ENCODE peak calls at places on chromosomes 12 and 14, in seven cellular contexts. One of them, this sample, is unnamed.

GRCh38 chr12:55142896-55143870 is 17.0 kb downstream of the OR9K2 start:
- DNase-seq in psoas muscle: no peak
- DNase-seq in adrenal gland: peak; percentile 60
- DNase-seq in aorta: no peak
- DNase-seq in CD4-positive, alpha-beta memory T cell: peak; percentile 17
- DNase-seq in neuronal stem cell: peak; percentile 35
- DNase-seq in CD8-positive, alpha-beta memory T cell: peak; percentile 5
- DNase-seq in this sample: peak; percentile 41

GRCh38 chr12:66269757-66270383 is 32.4 kb upstream of the HELB start:
- DNase-seq in adrenal gland: no peak
- DNase-seq in psoas muscle: no peak
- DNase-seq in CD8-positive, alpha-beta memory T cell: peak; percentile 33
- DNase-seq in aorta: no peak
- DNase-seq in CD4-positive, alpha-beta memory T cell: peak; percentile 56
- DNase-seq in neuronal stem cell: peak; percentile 38
- DNase-seq in this sample: peak; percentile 45

GRCh38 chr12:118402251-118402650 is 25.9 kb downstream of the SUDS3 start:
- DNase-seq in CD4-positive, alpha-beta memory T cell: no peak
- DNase-seq in CD8-positive, alpha-beta memory T cell: no peak
- DNase-seq in adrenal gland: no peak
- DNase-seq in psoas muscle: no peak
- DNase-seq in aorta: no peak
- DNase-seq in neuronal stem cell: no peak
- DNase-seq in this sample: no peak

GRCh38 chr12:6942331-6942665 is 1.3 kb upstream of the RNU7-1 start:
- DNase-seq in psoas muscle: peak; percentile 58
- DNase-seq in adrenal gland: peak; percentile 81
- DNase-seq in aorta: no peak
- DNase-seq in neuronal stem cell: no peak
- DNase-seq in CD8-positive, alpha-beta memory T cell: no peak
- DNase-seq in CD4-positive, alpha-beta memory T cell: no peak
- DNase-seq in this sample: no peak

GRCh38 chr12:29739279-29739991 is 44.3 kb downstream of the TMTC1 start:
- DNase-seq in aorta: no peak
- DNase-seq in psoas muscle: no peak
- DNase-seq in CD4-positive, alpha-beta memory T cell: no peak
- DNase-seq in neuronal stem cell: no peak
- DNase-seq in adrenal gland: no peak
- DNase-seq in CD8-positive, alpha-beta memory T cell: no peak
- DNase-seq in this sample: no peak

GRCh38 chr12:6604254-6605029 is 2.7 kb downstream of the CHD4 start:
- DNase-seq in CD4-positive, alpha-beta memory T cell: no peak
- DNase-seq in aorta: no peak
- DNase-seq in neuronal stem cell: no peak
- DNase-seq in adrenal gland: peak; percentile 71
- DNase-seq in psoas muscle: peak; percentile 53
- DNase-seq in CD8-positive, alpha-beta memory T cell: no peak
- DNase-seq in this sample: no peak

GRCh38 chr12:88558341-88558867 is 21.9 kb downstream of the KITLG start:
- DNase-seq in adrenal gland: no peak
- DNase-seq in psoas muscle: no peak
- DNase-seq in neuronal stem cell: no peak
- DNase-seq in aorta: no peak
- DNase-seq in CD4-positive, alpha-beta memory T cell: no peak
- DNase-seq in CD8-positive, alpha-beta memory T cell: no peak
- DNase-seq in this sample: no peak

GRCh38 chr12:113270709-113271009 is 49.4 kb downstream of the TPCN1 start:
- DNase-seq in CD4-positive, alpha-beta memory T cell: no peak
- DNase-seq in aorta: peak; percentile 71
- DNase-seq in neuronal stem cell: no peak
- DNase-seq in CD8-positive, alpha-beta memory T cell: no peak
- DNase-seq in adrenal gland: no peak
- DNase-seq in psoas muscle: peak; percentile 47
- DNase-seq in this sample: no peak

GRCh38 chr14:104514156-104514848 is 65.3 kb upstream of the C14orf180 start:
- DNase-seq in adrenal gland: peak; percentile 43
- DNase-seq in CD4-positive, alpha-beta memory T cell: no peak
- DNase-seq in CD8-positive, alpha-beta memory T cell: no peak
- DNase-seq in psoas muscle: no peak
- DNase-seq in neuronal stem cell: no peak
- DNase-seq in aorta: no peak
- DNase-seq in this sample: no peak

GRCh38 chr14:52399886-52400599 is 85.9 kb downstream of the PTGER2 start:
- DNase-seq in CD4-positive, alpha-beta memory T cell: no peak
- DNase-seq in adrenal gland: no peak
- DNase-seq in neuronal stem cell: no peak
- DNase-seq in aorta: no peak
- DNase-seq in psoas muscle: no peak
- DNase-seq in CD8-positive, alpha-beta memory T cell: no peak
- DNase-seq in this sample: peak; percentile 2

GRCh38 chr14:63286071-63286470 is 32.7 kb downstream of the GPHB5 start:
- DNase-seq in CD8-positive, alpha-beta memory T cell: no peak
- DNase-seq in CD4-positive, alpha-beta memory T cell: no peak
- DNase-seq in psoas muscle: no peak
- DNase-seq in adrenal gland: no peak
- DNase-seq in neuronal stem cell: no peak
- DNase-seq in aorta: no peak
- DNase-seq in this sample: no peak

GRCh38 chr14:52033131-52033642 is 35.7 kb downstream of the NID2 start:
- DNase-seq in adrenal gland: no peak
- DNase-seq in neuronal stem cell: no peak
- DNase-seq in CD4-positive, alpha-beta memory T cell: no peak
- DNase-seq in aorta: no peak
- DNase-seq in CD8-positive, alpha-beta memory T cell: no peak
- DNase-seq in psoas muscle: no peak
- DNase-seq in this sample: no peak

GRCh38 chr14:22671622-22672021 is 27.5 kb upstream of the OR6J1 start:
- DNase-seq in psoas muscle: no peak
- DNase-seq in CD4-positive, alpha-beta memory T cell: no peak
- DNase-seq in CD8-positive, alpha-beta memory T cell: no peak
- DNase-seq in adrenal gland: no peak
- DNase-seq in neuronal stem cell: no peak
- DNase-seq in aorta: no peak
- DNase-seq in this sample: no peak

GRCh38 chr14:104805941-104806624 is 5.2 kb downstream of the ZBTB42 start:
- DNase-seq in aorta: no peak
- DNase-seq in CD8-positive, alpha-beta memory T cell: no peak
- DNase-seq in neuronal stem cell: no peak
- DNase-seq in psoas muscle: peak; percentile 47
- DNase-seq in adrenal gland: no peak
- DNase-seq in CD4-positive, alpha-beta memory T cell: no peak
- DNase-seq in this sample: no peak

GRCh38 chr14:31051023-31051422 is 24.8 kb upstream of the STRN3 start:
- DNase-seq in psoas muscle: no peak
- DNase-seq in CD4-positive, alpha-beta memory T cell: no peak
- DNase-seq in adrenal gland: no peak
- DNase-seq in aorta: no peak
- DNase-seq in neuronal stem cell: no peak
- DNase-seq in CD8-positive, alpha-beta memory T cell: no peak
- DNase-seq in this sample: no peak

GRCh38 chr14:71021347-71022014 is 114.2 kb downstream of the PCNX1 start:
- DNase-seq in psoas muscle: no peak
- DNase-seq in neuronal stem cell: no peak
- DNase-seq in CD4-positive, alpha-beta memory T cell: no peak
- DNase-seq in aorta: no peak
- DNase-seq in CD8-positive, alpha-beta memory T cell: no peak
- DNase-seq in adrenal gland: no peak
- DNase-seq in this sample: peak; percentile 8

GRCh38 chr14:28599191-28599590 is 167.4 kb upstream of the FOXG1 start:
- DNase-seq in aorta: no peak
- DNase-seq in adrenal gland: no peak
- DNase-seq in psoas muscle: no peak
- DNase-seq in CD4-positive, alpha-beta memory T cell: no peak
- DNase-seq in CD8-positive, alpha-beta memory T cell: no peak
- DNase-seq in neuronal stem cell: no peak
- DNase-seq in this sample: no peak

GRCh38 chr12:46556105-46556559 is 183.6 kb upstream of the SLC38A2 start:
- DNase-seq in adrenal gland: no peak
- DNase-seq in CD4-positive, alpha-beta memory T cell: no peak
- DNase-seq in psoas muscle: no peak
- DNase-seq in CD8-positive, alpha-beta memory T cell: no peak
- DNase-seq in neuronal stem cell: no peak
- DNase-seq in aorta: no peak
- DNase-seq in this sample: peak; percentile 84

GRCh38 chr12:85155791-85156190 is 119.6 kb downstream of the LRRIQ1 start:
- DNase-seq in aorta: no peak
- DNase-seq in psoas muscle: no peak
- DNase-seq in adrenal gland: no peak
- DNase-seq in CD8-positive, alpha-beta memory T cell: no peak
- DNase-seq in neuronal stem cell: peak; percentile 2
- DNase-seq in CD4-positive, alpha-beta memory T cell: no peak
- DNase-seq in this sample: peak; percentile 31

GRCh38 chr12:53327435-53328042 is 6.1 kb upstream of the AAAS start:
- DNase-seq in aorta: no peak
- DNase-seq in CD4-positive, alpha-beta memory T cell: no peak
- DNase-seq in psoas muscle: peak; percentile 40
- DNase-seq in neuronal stem cell: no peak
- DNase-seq in adrenal gland: no peak
- DNase-seq in CD8-positive, alpha-beta memory T cell: no peak
- DNase-seq in this sample: no peak

DNA sequence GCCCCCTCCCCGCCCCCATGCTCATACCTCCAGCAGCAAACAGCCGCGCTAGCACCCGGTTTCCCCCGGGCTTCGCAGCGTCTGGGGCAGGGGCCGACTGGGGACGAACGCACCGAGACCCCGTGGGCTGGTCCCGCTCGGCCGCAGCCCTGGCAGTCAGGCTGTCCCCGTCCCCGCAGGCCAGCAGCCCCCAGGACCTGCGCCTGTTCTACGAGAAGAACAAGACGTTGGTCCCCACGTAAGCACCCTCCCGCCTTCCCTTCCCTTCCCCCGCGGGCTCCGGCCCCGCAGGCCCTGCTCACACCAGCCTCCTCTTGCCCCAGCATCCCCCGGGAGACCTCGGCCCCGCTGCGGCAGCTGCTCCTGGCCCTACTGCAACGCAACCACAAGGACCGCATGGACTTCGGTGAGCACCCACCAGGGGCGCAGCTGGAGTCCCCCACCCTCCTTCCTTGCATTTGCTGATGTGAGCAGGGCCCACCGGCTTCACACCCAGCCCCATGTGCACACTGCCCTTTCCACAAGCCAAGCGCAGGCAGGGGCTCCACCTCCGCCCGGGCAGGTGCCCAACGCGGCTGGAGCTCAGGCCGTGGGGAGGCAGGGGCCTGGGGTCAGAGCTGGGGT is 15.3 kb downstream of the ULK1 start:
- DNase-seq in adrenal gland: no peak
- DNase-seq in aorta: no peak
- DNase-seq in neuronal stem cell: no peak
- DNase-seq in CD4-positive, alpha-beta memory T cell: no peak
- DNase-seq in psoas muscle: no peak
- DNase-seq in CD8-positive, alpha-beta memory T cell: no peak
- DNase-seq in this sample: no peak
- H3K4me1 ChIP-seq in adrenal gland: peaks cover 12% of the 10 kb centered on the region
- H3K4me1 ChIP-seq in aorta: no peaks in the 10 kb centered on the region
- H3K4me1 ChIP-seq in neuronal stem cell: no peaks in the 10 kb centered on the region
- H3K4me1 ChIP-seq in CD4-positive, alpha-beta memory T cell: peaks cover 10% of the 10 kb centered on the region
- H3K4me1 ChIP-seq in psoas muscle: peaks cover 21% of the 10 kb centered on the region
- H3K4me1 ChIP-seq in CD8-positive, alpha-beta memory T cell: peaks cover 6% of the 10 kb centered on the region
- H3K4me1 ChIP-seq in this sample: peaks cover 12% of the 10 kb centered on the region

GRCh38 chr12:130143136-130143535 is 19.1 kb upstream of the FZD10 start:
- DNase-seq in neuronal stem cell: no peak
- DNase-seq in adrenal gland: no peak
- DNase-seq in aorta: peak; percentile 23
- DNase-seq in psoas muscle: no peak
- DNase-seq in CD8-positive, alpha-beta memory T cell: no peak
- DNase-seq in CD4-positive, alpha-beta memory T cell: no peak
- DNase-seq in this sample: no peak
- H3K9me3 ChIP-seq in neuronal stem cell: no peaks in the 10 kb centered on the region
- H3K9me3 ChIP-seq in adrenal gland: no peaks in the 10 kb centered on the region
- H3K9me3 ChIP-seq in aorta: no peaks in the 10 kb centered on the region
- H3K9me3 ChIP-seq in psoas muscle: no peaks in the 10 kb centered on the region
- H3K9me3 ChIP-seq in CD8-positive, alpha-beta memory T cell: no peaks in the 10 kb centered on the region
- H3K9me3 ChIP-seq in CD4-positive, alpha-beta memory T cell: no peaks in the 10 kb centered on the region
- H3K9me3 ChIP-seq in this sample: no peaks in the 10 kb centered on the region

GRCh38 chr12:43284441-43284840 is 267.6 kb downstream of the ADAMTS20 start:
- DNase-seq in aorta: no peak
- DNase-seq in adrenal gland: no peak
- DNase-seq in CD4-positive, alpha-beta memory T cell: no peak
- DNase-seq in psoas muscle: no peak
- DNase-seq in neuronal stem cell: no peak
- DNase-seq in CD8-positive, alpha-beta memory T cell: no peak
- DNase-seq in this sample: no peak
- H3K4me1 ChIP-seq in aorta: no peaks in the 10 kb centered on the region
- H3K4me1 ChIP-seq in adrenal gland: no peaks in the 10 kb centered on the region
- H3K4me1 ChIP-seq in CD4-positive, alpha-beta memory T cell: no peaks in the 10 kb centered on the region
- H3K4me1 ChIP-seq in psoas muscle: no peaks in the 10 kb centered on the region
- H3K4me1 ChIP-seq in neuronal stem cell: peaks cover 2% of the 10 kb centered on the region
- H3K4me1 ChIP-seq in CD8-positive, alpha-beta memory T cell: no peaks in the 10 kb centered on the region
- H3K4me1 ChIP-seq in this sample: no peaks in the 10 kb centered on the region

GRCh38 chr14:105856676-105857222 is 330.4 kb downstream of the TMEM121 start:
- DNase-seq in CD8-positive, alpha-beta memory T cell: no peak
- DNase-seq in psoas muscle: no peak
- DNase-seq in neuronal stem cell: no peak
- DNase-seq in adrenal gland: no peak
- DNase-seq in CD4-positive, alpha-beta memory T cell: no peak
- DNase-seq in aorta: no peak
- DNase-seq in this sample: no peak

GRCh38 chr14:105854600-105855245 is 328.3 kb downstream of the TMEM121 start:
- DNase-seq in psoas muscle: no peak
- DNase-seq in CD8-positive, alpha-beta memory T cell: no peak
- DNase-seq in aorta: no peak
- DNase-seq in adrenal gland: peak; percentile 45
- DNase-seq in neuronal stem cell: no peak
- DNase-seq in CD4-positive, alpha-beta memory T cell: no peak
- DNase-seq in this sample: no peak

GRCh38 chr14:105855246-105855892 is 329.0 kb downstream of the TMEM121 start:
- DNase-seq in adrenal gland: peak; percentile 39
- DNase-seq in psoas muscle: peak; percentile 43
- DNase-seq in CD8-positive, alpha-beta memory T cell: no peak
- DNase-seq in neuronal stem cell: no peak
- DNase-seq in aorta: peak; percentile 70
- DNase-seq in CD4-positive, alpha-beta memory T cell: no peak
- DNase-seq in this sample: no peak

GRCh38 chr14:105857223-105857815 is 330.9 kb downstream of the TMEM121 start:
- DNase-seq in CD4-positive, alpha-beta memory T cell: peak; percentile 16
- DNase-seq in aorta: peak; percentile 56
- DNase-seq in neuronal stem cell: no peak
- DNase-seq in psoas muscle: peak; percentile 51
- DNase-seq in adrenal gland: peak; percentile 30
- DNase-seq in CD8-positive, alpha-beta memory T cell: peak; percentile 40
- DNase-seq in this sample: no peak

DNA sequence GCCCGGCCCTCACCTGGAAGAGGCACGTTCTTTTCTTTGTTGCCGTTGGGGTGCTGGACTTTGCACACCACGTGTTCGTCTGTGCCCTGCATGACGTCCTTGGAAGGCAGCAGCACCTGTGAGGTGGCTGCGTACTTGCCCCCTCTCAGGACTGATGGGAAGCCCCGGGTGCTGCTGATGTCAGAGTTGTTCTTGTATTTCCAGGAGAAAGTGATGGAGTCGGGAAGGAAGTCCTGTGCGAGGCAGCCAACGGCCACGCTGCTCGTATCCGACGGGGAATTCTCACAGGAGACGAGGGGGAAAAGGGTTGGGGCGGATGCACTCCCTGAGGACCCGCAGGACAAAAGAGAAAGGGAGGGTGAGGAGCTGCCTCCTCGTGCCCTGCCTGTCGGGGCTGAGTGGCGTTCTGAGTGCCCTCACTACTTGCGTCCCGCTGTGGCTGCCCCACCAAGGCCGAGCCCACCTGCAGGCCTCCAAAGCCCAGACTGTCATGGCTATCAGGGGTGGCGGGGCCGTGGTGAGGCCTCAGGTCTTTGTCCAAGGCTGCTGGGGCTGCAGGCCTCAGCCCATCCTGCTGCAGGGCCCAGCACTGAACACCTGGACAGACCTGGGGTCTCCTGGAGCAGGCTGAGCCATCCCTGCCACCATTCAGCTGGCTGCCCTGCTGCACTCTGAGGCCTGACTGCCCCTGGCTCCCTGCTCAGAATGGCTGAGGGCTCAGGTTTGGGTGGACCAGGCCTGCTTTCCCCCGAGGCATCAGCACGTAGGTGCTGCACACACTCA is 329.7 kb downstream of the TMEM121 start:
- DNase-seq in CD4-positive, alpha-beta memory T cell: no peak
- DNase-seq in adrenal gland: peak; percentile 41
- DNase-seq in psoas muscle: no peak
- DNase-seq in CD8-positive, alpha-beta memory T cell: no peak
- DNase-seq in aorta: peak; percentile 64
- DNase-seq in neuronal stem cell: no peak
- DNase-seq in this sample: no peak
- H3K9me3 ChIP-seq in CD4-positive, alpha-beta memory T cell: no peaks in the 10 kb centered on the region
- H3K9me3 ChIP-seq in adrenal gland: no peaks in the 10 kb centered on the region
- H3K9me3 ChIP-seq in psoas muscle: no peaks in the 10 kb centered on the region
- H3K9me3 ChIP-seq in CD8-positive, alpha-beta memory T cell: no peaks in the 10 kb centered on the region
- H3K9me3 ChIP-seq in aorta: no peaks in the 10 kb centered on the region
- H3K9me3 ChIP-seq in neuronal stem cell: no peaks in the 10 kb centered on the region
- H3K9me3 ChIP-seq in this sample: no peaks in the 10 kb centered on the region

This sample was measured in HCT116.